ENCODE peak calls at places on chromosomes 13 and 19, in four cellular contexts. M is neuronal stem cell, G is upper lobe of right lung, B is GM23248. C is an unnamed sample. For H3K9me3, the result is how much of the 10 kb centered on the place peaks cover.

GRCh38 chr19:35013820-35014754 is 14.0 kb downstream of the GRAMD1A start:
- DNase-seq in G (no peak), B (no peak), M (no peak), C (peak)

GRCh38 chr19:15111758-15112157 is 4.6 kb downstream of the SYDE1 start:
- DNase-seq in B (no peak), M (no peak), G (no peak), C (no peak)

GRCh38 chr19:33290956-33291622 is 11.2 kb downstream of the CEBPA start:
- DNase-seq in G (peak), M (no peak), B (peak), C (no peak)

GRCh38 chr19:13094771-13095392 is 7.8 kb downstream of the LYL1 start:
- DNase-seq in G (no peak), B (no peak), M (no peak), C (no peak)

GRCh38 chr13:114230117-114230516 is 4.6 kb upstream of the CDC16 start:
- DNase-seq in B (peak), G (no peak), M (no peak), C (no peak)

GRCh38 chr13:100363351-100363750 is 225.2 kb downstream of the GGACT start:
- DNase-seq in M (no peak), G (no peak), B (peak), C (no peak)

GRCh38 chr13:80339841-80340642 is 884 bp downstream of the SPRY2 start:
- DNase-seq in M (peak), G (peak), B (peak), C (no peak)

GRCh38 chr19:6528544-6529121 is 2.2 kb upstream of the TNFSF9 start:
- DNase-seq in G (no peak), M (no peak), B (peak), C (no peak)

GRCh38 chr19:53308339-53308811 is 25.2 kb upstream of the ZNF845 start:
- DNase-seq in M (peak), G (peak), B (peak), C (no peak)

GRCh38 chr13:94505730-94506129 is 26.2 kb upstream of the DCT start:
- DNase-seq in M (no peak), B (no peak), G (no peak), C (no peak)

GRCh38 chr19:16425993-16426392 is 45.8 kb downstream of the EPS15L1 start:
- DNase-seq in M (no peak), G (no peak), B (no peak), C (no peak)

GRCh38 chr19:44943801-44944249 is 1.8 kb downstream of the APOC4 start:
- DNase-seq in B (peak), G (peak), M (no peak), C (no peak)

GRCh38 chr13:21040120-21040834 is 21.1 kb downstream of the LATS2 start:
- DNase-seq in M (no peak), G (no peak), B (no peak), C (no peak)

GRCh38 chr13:51041126-51041525 is 69.9 kb downstream of the C13orf42 start:
- DNase-seq in M (no peak), G (no peak), B (no peak), C (no peak)

DNA sequence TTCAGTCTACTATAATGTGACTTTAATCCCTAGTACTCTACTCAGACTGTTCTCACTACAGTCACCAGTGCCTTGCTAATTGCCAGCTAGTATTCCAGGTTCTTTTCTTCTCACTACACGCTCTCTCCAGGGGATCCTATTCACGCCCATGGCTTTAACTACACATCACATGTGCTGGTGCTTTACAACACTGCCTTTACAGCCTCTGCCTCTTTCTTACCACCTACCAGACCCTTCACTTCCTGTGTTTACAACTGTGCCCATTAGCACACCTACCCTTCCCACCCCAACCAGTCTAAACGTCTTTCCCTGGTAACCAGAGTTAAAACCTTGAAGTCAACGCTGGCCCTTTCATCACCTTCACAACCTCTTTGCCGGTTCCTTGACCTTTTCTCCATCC is 249.5 kb downstream of the DNAJC15 start:
- DNase-seq in G (no peak), B (no peak), M (no peak), C (no peak)
- H3K27ac ChIP-seq in G (no peak), B (no peak), M (no peak), C (no peak)

DNA sequence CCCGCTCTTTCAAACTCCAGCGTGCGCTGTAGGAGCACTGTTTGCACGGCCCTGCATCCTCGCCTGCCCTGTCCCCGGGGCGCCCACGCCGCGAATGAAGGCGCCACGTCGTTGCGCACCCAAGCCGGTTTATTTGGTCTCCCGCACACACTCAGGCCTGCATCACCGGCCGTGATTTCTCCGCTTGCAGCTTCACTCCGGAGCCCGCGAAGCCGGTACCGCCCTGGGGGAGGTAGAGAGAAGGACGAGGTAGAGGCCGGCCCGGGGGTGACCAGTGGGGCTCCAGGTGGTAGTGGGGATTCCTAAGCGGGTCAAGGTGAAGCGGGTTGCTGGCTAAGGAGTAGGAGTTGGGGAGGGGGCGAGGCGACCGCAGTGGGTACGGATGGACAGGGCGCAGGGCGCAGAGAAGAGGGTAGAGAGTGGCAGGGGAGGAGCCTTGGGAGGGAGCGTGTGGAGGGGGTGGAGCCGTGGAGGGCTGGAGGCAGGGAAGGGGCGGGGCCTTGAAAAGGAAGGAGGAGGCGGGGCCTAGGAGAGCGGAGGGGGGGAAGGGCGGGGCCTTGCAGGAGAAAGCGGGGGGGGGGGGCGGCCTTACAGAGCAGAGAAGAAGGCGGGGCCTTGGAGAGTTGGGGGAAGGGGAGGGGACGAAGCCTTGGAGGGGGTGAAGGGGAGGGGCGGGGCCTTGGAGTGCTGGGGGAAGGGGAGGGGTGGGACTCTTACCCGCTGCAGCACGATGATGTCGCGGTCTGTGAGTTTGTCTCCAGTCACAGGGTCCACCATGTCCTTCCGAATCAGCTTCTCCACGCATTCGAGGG is 24.6 kb downstream of the NOSIP start:
- DNase-seq in M (peak), B (peak), G (peak), C (peak)
- H3K4me3 ChIP-seq in M (no peak), B (no peak), G (no peak), C (no peak)

DNA sequence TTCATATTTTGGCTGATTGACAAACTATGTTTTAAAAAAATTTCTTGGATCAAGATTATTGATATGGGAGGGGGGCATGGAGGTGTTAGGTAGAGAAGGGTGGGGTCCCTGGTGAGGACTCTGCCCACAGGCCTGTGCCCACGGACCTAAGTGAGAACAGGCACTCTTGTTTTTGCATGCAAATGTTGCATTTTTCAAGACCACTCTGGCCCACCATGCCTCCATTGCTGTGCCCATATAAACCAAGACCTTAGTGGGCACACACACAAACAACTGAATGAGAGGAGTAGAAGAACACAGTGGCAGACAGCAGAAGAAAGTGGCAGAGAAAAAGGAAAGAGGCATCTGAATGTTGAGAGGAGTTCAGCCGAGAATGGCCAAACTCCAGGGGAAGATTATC is 69.6 kb upstream of the ZNF98 start:
- DNase-seq in G (no peak), M (no peak), B (no peak), C (no peak)
- H3K9me3 ChIP-seq in G (under half), M (under half), B (under half), C (half or more)

GRCh38 chr13:110706570-110707378 is 858 bp upstream of the CARS2 start:
- DNase-seq in G (no peak), B (no peak), M (no peak), C (no peak)
- H3K27ac ChIP-seq in G (peak), B (peak), M (peak), C (peak)